ENCODE peak calls at places on chromosomes 16 and 17, in four cellular contexts. R, Y, N and C are unnamed samples.

GRCh38 chr16:58492066-58492465 is 7.9 kb upstream of the NDRG4 start:
- DNase-seq in R (no peak), Y (no peak), N (no peak), C (no peak)

GRCh38 chr17:47287639-47288038 is 34.0 kb downstream of the ITGB3 start:
- DNase-seq in R (no peak), Y (no peak), N (no peak), C (no peak)

GRCh38 chr16:18933501-18933900 is 7.3 kb upstream of the SMG1 start:
- DNase-seq in R (no peak), Y (no peak), N (no peak), C (no peak)

GRCh38 chr16:57830890-57831484 is 28.7 kb upstream of the KIFC3 start:
- DNase-seq in R (no peak), Y (no peak), N (no peak), C (no peak)

GRCh38 chr16:86718118-86718517 is 139.8 kb downstream of the FOXL1 start:
- DNase-seq in R (no peak), Y (no peak), N (no peak), C (no peak)

GRCh38 chr17:39863918-39864746 is at the start of gene IKZF3:
- DNase-seq in R (no peak), Y (peak), N (peak), C (peak)

GRCh38 chr17:50052822-50053653 is 2.9 kb upstream of the ITGA3 start:
- DNase-seq in R (no peak), Y (peak), N (peak), C (no peak)

GRCh38 chr16:82755570-82756282 is 129.0 kb downstream of the CDH13 start:
- DNase-seq in R (no peak), Y (peak), N (no peak), C (no peak)

GRCh38 chr17:43043306-43043705 is 18.3 kb downstream of the RND2 start:
- DNase-seq in R (no peak), Y (no peak), N (no peak), C (no peak)
- TF ChIP-seq CTCF in R (no peak), Y (no peak), N (no peak), C (no peak)

DNA sequence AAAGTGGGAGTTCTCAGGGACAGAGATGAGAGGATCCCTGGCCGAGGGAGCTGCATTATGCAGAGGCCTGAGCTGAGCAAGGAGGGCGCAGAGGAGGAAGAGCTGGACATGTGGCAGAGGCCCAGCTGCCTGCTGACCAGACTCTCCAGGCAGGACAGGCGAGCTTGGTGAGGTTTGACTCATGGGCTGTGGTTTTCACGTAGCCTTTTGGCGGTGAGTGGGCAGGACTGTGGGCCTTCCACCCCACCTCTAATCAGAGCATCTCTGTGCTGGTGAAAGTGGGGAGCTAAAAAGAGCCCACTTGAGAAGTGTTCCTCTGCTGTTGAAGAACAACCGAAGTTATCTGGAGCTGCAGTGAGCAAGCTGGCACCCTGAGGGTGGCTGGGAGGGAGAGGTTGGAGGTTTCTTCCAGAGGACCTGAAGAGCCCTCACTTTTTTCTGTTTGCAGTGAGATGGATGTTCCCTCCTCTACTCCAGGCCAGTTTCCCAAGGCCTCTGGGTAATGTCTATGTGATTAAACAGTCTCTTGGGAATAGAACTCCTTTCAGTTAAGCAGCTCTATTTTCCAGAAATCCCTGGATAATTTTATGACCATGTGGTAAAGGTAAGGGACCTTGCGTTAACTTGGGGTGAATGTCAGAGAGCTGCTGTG is 11.9 kb downstream of the EPN2 start:
- DNase-seq in R (peak), Y (peak), N (no peak), C (peak)
- H3K4me3 ChIP-seq in R (no peak), Y (no peak), N (no peak), C (no peak)

GRCh38 chr17:42405963-42406495 is 17.0 kb downstream of the CAVIN1 start:
- DNase-seq in R (no peak), Y (peak), N (peak), C (peak)
- TF ChIP-seq CTCF in R (peak), Y (peak), N (peak), C (peak)

GRCh38 chr17:80790981-80791742 is 200.5 kb upstream of the CHMP6 start:
- DNase-seq in R (no peak), Y (no peak), N (no peak), C (no peak)
- H3K4me3 ChIP-seq in R (no peak), Y (no peak), N (no peak), C (no peak)

DNA sequence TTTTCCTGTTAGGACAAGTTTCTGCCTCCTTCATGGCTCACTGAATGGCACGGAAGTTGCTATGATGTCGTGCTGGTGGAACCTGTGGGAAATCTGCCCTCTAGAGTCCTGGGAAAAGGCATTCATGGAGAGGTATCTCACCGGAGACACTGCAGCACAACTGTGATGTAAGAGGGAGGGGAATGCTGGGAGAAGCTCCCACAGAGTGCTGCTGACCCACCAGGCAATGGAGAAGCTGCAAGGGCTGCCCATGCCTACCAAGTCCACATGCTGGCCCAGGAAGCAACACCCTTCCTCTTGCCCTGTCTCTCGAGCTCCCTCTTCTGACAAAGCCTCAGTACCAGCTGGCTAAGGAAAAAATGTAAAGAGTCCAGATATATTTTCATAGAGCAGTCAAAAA is 45.2 kb upstream of the SLC5A11 start:
- DNase-seq in R (no peak), Y (peak), N (no peak), C (peak)
- TF ChIP-seq CTCF in R (peak), Y (peak), N (no peak), C (peak)

DNA sequence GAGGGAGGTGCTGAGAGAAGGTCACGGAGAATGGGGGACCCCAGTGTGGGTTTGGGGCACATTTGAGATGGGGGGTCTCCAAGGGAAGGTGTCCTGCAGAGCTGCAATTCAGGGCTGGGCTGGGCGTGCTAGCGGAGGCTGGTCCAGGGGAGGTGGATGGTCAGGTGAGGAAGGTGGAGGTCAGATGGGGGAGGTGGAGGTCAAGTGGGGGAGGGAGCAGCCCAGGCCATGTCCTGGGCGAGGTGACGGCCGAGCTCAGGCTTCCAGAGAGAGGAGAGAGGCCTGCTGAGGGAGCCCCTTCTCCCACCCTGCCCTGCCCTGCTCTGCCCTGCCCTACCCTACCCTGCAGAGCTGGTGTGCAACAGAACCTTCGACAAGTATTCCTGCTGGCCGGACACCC is 6.5 kb downstream of the GCGR start:
- DNase-seq in R (no peak), Y (no peak), N (no peak), C (no peak)
- H3K4me3 ChIP-seq in R (no peak), Y (no peak), N (no peak), C (no peak)

DNA sequence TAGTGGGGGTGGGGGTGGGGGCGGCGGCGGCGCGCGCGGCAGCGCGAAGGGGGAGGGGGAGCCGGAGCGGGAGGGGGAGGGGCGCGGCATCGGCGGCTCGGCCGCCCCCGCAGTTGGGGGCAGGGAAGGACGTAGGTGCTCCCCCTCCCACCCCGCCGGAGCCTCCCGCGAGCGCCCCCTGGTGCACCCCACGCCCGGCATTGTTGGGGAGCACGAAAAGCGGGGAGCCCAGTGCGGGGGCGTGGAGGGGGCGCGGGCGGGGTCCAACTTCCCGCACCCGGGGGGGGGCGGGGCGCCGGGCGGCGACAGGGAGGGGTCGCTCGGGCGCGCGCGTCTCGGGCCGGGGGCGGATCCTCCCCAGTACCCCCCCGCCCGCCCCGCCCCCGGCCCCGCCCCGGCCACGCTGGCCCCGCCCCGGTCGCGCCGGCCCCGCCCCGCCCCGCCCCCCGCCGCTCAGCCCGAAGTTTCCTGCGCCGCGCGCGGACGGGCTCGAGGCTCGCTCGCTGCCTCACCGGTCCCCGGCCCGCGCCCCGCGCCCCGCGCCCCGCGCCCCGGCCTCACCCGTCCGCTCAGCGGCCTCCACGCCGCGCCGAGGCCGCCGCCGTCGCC is at the start of gene CACNA1H:
- DNase-seq in R (no peak), Y (no peak), N (no peak), C (no peak)
- TF ChIP-seq CTCF in R (peak), Y (no peak), N (peak), C (no peak)

DNA sequence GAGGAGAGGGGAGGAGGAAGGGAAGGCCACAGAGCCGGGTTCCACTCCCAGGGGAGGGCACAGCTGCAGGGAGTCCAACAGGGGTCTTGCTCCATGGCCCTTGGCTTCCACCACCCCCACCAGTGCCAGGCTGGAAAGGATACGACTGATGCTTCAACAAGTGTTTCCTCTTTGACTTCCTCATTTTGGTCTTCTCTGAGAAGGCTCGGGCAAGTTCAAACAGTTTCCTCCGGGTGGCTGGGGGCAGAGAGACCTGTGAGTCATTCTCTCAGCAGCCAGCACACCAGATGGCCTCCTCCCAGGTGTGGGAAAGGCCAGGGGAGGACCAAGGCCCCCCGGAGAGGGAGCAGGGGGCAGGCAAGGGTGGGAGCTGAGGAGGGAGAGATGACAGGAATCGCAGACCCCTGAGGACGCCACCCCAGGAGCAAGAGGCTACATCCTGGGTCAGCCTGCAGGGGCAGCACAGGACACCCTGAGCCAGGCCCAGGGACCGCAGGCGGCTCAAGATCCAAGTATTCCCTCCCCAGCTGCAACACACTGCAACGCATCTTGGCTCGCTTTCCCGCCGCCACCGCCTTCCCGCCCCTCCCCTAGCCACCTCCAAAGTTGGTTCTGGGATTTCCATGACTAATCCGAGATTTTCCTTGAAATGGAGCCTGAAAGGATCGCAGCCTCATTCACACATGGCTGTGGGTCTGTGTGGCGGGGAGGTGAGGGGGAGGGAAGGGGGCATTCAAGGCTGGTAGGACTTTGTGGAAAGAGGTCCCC is 18.3 kb upstream of the MRPS23 start:
- DNase-seq in R (peak), Y (peak), N (peak), C (peak)
- H3K4me3 ChIP-seq in R (peak), Y (no peak), N (no peak), C (no peak)